ENCODE peak calls at places on chromosomes 6 and 20, in four cellular contexts. One of them, this sample, is unnamed.

GRCh38 chr20:40562031-40562430 is 127.0 kb downstream of the MAFB start:
- DNase-seq in ovary: no peak
- DNase-seq in body of pancreas: no peak
- DNase-seq in astrocyte: peak; percentile 23
- DNase-seq in this sample: no peak

GRCh38 chr6:104705095-104705707 is 154.5 kb downstream of the HACE1 start:
- DNase-seq in ovary: no peak
- DNase-seq in body of pancreas: no peak
- DNase-seq in astrocyte: peak; percentile 86
- DNase-seq in this sample: no peak

GRCh38 chr6:123118811-123119210 is 122.8 kb downstream of the CLVS2 start:
- DNase-seq in ovary: no peak
- DNase-seq in body of pancreas: no peak
- DNase-seq in astrocyte: no peak
- DNase-seq in this sample: no peak

GRCh38 chr6:3749390-3749978 is 2.0 kb downstream of the PXDC1 start:
- DNase-seq in ovary: no peak
- DNase-seq in body of pancreas: peak; percentile 46
- DNase-seq in astrocyte: no peak
- DNase-seq in this sample: no peak

GRCh38 chr6:72748759-72749158 is 126.9 kb downstream of the KCNQ5 start:
- DNase-seq in ovary: no peak
- DNase-seq in body of pancreas: no peak
- DNase-seq in astrocyte: peak; percentile 92
- DNase-seq in this sample: no peak

GRCh38 chr6:130513770-130514169 is 148.0 kb downstream of the TMEM200A start:
- DNase-seq in ovary: no peak
- DNase-seq in body of pancreas: no peak
- DNase-seq in astrocyte: peak; percentile 98
- DNase-seq in this sample: no peak

GRCh38 chr6:144500886-144501285 is 215.8 kb downstream of the UTRN start:
- DNase-seq in ovary: no peak
- DNase-seq in body of pancreas: no peak
- DNase-seq in astrocyte: no peak
- DNase-seq in this sample: no peak

GRCh38 chr20:23607497-23608245 is 2.0 kb upstream of the CST9 start:
- DNase-seq in ovary: no peak
- DNase-seq in body of pancreas: no peak
- DNase-seq in astrocyte: no peak
- DNase-seq in this sample: no peak

GRCh38 chr6:35044771-35045275 is 96.3 kb downstream of the TCP11 start:
- DNase-seq in ovary: no peak
- DNase-seq in body of pancreas: no peak
- DNase-seq in astrocyte: no peak
- DNase-seq in this sample: no peak

GRCh38 chr6:166078294-166078693 is 89.4 kb downstream of the TBXT start:
- DNase-seq in ovary: no peak
- DNase-seq in body of pancreas: no peak
- DNase-seq in astrocyte: peak; percentile 96
- DNase-seq in this sample: no peak

GRCh38 chr6:134431306-134431919 is 113.5 kb upstream of the SGK1 start:
- DNase-seq in ovary: no peak
- DNase-seq in body of pancreas: no peak
- DNase-seq in astrocyte: peak; percentile 27
- DNase-seq in this sample: no peak

GRCh38 chr6:112296122-112296521 is 41.8 kb upstream of the LAMA4 start:
- DNase-seq in ovary: no peak
- DNase-seq in body of pancreas: no peak
- DNase-seq in astrocyte: peak; percentile 44
- DNase-seq in this sample: no peak

GRCh38 chr6:19663479-19663878 is 173.7 kb upstream of the ID4 start:
- DNase-seq in ovary: no peak
- DNase-seq in body of pancreas: no peak
- DNase-seq in astrocyte: no peak
- DNase-seq in this sample: no peak

GRCh38 chr6:100455230-100456124 is 9.2 kb downstream of the SIM1 start:
- DNase-seq in ovary: no peak
- DNase-seq in body of pancreas: peak; percentile 61
- DNase-seq in astrocyte: no peak
- DNase-seq in this sample: peak; percentile 63

GRCh38 chr6:159421586-159421985 is 252.4 kb downstream of the FNDC1 start:
- DNase-seq in ovary: no peak
- DNase-seq in body of pancreas: no peak
- DNase-seq in astrocyte: no peak
- DNase-seq in this sample: no peak

DNA sequence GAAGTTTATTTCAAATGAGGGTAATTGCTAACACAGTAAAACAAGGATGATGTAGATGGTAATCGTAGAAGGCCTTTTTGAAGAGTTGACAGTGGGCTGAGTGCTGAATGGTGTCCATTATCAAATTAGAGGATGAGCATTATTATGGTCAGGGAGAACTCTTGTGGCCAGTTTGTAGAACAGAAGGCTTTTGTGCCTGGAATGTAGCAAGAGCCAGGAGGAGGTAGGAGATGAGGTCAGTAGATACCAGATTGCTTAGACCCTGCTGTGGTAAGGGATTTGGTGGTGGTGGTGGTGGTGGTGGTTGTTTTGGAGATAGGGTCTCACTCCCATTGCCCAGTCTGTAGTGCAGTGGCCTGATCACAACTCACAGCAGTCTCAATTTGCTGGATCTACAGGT is 6.2 kb downstream of the CSE1L start:
- DNase-seq in ovary: no peak
- DNase-seq in body of pancreas: no peak
- DNase-seq in astrocyte: no peak
- DNase-seq in this sample: no peak
- H3K4me3 ChIP-seq in ovary: no peak overlapping the region
- H3K4me3 ChIP-seq in body of pancreas: no peak overlapping the region
- H3K4me3 ChIP-seq in astrocyte: no peak overlapping the region
- H3K4me3 ChIP-seq in this sample: no peak overlapping the region

GRCh38 chr20:46073024-46073423 is 16.7 kb downstream of the NCOA5 start:
- DNase-seq in ovary: no peak
- DNase-seq in body of pancreas: no peak
- DNase-seq in astrocyte: no peak
- DNase-seq in this sample: no peak

GRCh38 chr20:46071573-46071972 is 18.2 kb downstream of the NCOA5 start:
- DNase-seq in ovary: no peak
- DNase-seq in body of pancreas: no peak
- DNase-seq in astrocyte: no peak
- DNase-seq in this sample: no peak

GRCh38 chr20:46073443-46073842 is 16.3 kb downstream of the NCOA5 start:
- DNase-seq in ovary: no peak
- DNase-seq in body of pancreas: no peak
- DNase-seq in astrocyte: peak; percentile 34
- DNase-seq in this sample: no peak

GRCh38 chr20:46076806-46077205 is 13.0 kb downstream of the NCOA5 start:
- DNase-seq in ovary: no peak
- DNase-seq in body of pancreas: no peak
- DNase-seq in astrocyte: no peak
- DNase-seq in this sample: no peak

GRCh38 chr20:46074006-46074405 is 15.8 kb downstream of the NCOA5 start:
- DNase-seq in ovary: no peak
- DNase-seq in body of pancreas: no peak
- DNase-seq in astrocyte: no peak
- DNase-seq in this sample: no peak
- H3K27ac ChIP-seq in ovary: no peak overlapping the region
- H3K27ac ChIP-seq in body of pancreas: no peak overlapping the region
- H3K27ac ChIP-seq in astrocyte: no peak overlapping the region
- H3K27ac ChIP-seq in this sample: no peak overlapping the region

GRCh38 chr6:54847799-54848597 is 1.4 kb downstream of the FAM83B start:
- DNase-seq in ovary: no peak
- DNase-seq in body of pancreas: no peak
- DNase-seq in astrocyte: peak; percentile 10
- DNase-seq in this sample: no peak

GRCh38 chr6:54846243-54846856 is at the start of gene FAM83B:
- DNase-seq in ovary: no peak
- DNase-seq in body of pancreas: peak; percentile 76
- DNase-seq in astrocyte: no peak
- DNase-seq in this sample: peak; percentile 74

GRCh38 chr6:54850061-54850460 is 3.5 kb downstream of the FAM83B start:
- DNase-seq in ovary: no peak
- DNase-seq in body of pancreas: no peak
- DNase-seq in astrocyte: no peak
- DNase-seq in this sample: no peak

DNA sequence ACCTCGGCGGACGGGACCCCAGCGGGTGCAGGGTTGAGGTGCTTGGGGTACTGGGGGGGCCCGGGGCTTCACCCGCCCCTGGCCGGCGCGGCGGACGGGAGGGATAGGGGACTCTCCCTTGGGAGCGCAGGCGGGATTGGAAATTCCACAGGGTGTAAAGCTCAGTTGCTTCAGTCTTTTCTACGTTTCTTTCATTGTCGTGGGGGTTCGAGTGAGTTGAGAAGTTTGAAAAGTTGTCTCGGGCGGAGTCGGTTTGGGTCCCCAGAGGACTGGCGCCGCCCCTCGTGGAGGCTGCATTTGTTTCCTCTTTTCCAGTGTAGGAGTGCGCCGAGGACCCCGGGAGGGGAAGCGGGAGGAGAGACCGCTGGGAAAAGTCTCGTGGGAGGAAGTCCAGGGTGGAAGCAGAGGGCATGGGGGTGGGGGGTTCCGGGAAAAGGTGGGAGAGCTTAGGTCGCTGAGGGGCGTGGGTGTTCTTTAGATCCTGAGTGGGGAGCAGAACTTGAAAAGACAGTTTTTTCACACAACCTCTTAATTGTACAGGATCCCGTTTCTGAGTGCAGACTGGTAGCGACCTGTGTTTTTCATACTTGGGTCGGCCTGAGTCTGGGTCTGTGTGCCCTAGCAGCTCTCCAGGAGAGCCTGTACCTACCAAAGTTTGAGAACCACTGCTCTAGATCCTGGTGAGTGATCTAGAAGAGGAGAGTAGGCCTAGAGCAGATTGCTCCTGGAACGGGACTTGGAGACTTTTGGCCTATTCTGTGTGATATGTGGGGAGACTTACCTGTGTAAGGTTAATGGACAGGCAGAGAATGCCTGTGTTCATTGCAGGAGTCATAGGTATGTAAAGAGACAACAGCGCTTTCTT is 518 bp downstream of the FAM83B start:
- DNase-seq in ovary: no peak
- DNase-seq in body of pancreas: peak; percentile 24
- DNase-seq in astrocyte: no peak
- DNase-seq in this sample: no peak
- H3K4me3 ChIP-seq in ovary: peak overlapping the region; percentile 17
- H3K4me3 ChIP-seq in body of pancreas: peak overlapping the region; percentile 54
- H3K4me3 ChIP-seq in astrocyte: peak overlapping the region; percentile 42
- H3K4me3 ChIP-seq in this sample: no peak overlapping the region

GRCh38 chr6:12354499-12354898 is 64.3 kb downstream of the EDN1 start:
- DNase-seq in ovary: no peak
- DNase-seq in body of pancreas: peak; percentile 40
- DNase-seq in astrocyte: peak; percentile 44
- DNase-seq in this sample: no peak
- H3K27ac ChIP-seq in ovary: no peak overlapping the region
- H3K27ac ChIP-seq in body of pancreas: no peak overlapping the region
- H3K27ac ChIP-seq in astrocyte: peak overlapping the region; percentile 27
- H3K27ac ChIP-seq in this sample: peak overlapping the region; percentile 78

GRCh38 chr6:142455957-142456589 is 154.3 kb downstream of the ADGRG6 start:
- DNase-seq in ovary: no peak
- DNase-seq in body of pancreas: no peak
- DNase-seq in astrocyte: no peak
- DNase-seq in this sample: no peak
- H3K4me3 ChIP-seq in ovary: no peak overlapping the region
- H3K4me3 ChIP-seq in body of pancreas: no peak overlapping the region
- H3K4me3 ChIP-seq in astrocyte: no peak overlapping the region
- H3K4me3 ChIP-seq in this sample: no peak overlapping the region

This sample was measured in aorta.